ENCODE peak calls at places on chromosomes 7 and 10, in four cellular contexts. P is ovary, I is K562, Z is stomach. F is an unnamed sample.

GRCh38 chr10:113704637-113705343 is 25.1 kb downstream of the CASP7 start:
- DNase-seq in I (peak), Z (no peak), P (no peak), F (no peak)

GRCh38 chr7:139774376-139774775 is 3.4 kb downstream of the HIPK2 start:
- DNase-seq in Z (no peak), P (no peak), I (no peak), F (no peak)

GRCh38 chr7:101519324-101520017 is 109.6 kb downstream of the MYL10 start:
- DNase-seq in I (no peak), P (no peak), Z (no peak), F (no peak)

GRCh38 chr7:101595246-101595645 is 33.9 kb downstream of the MYL10 start:
- DNase-seq in Z (no peak), P (no peak), I (no peak), F (no peak)

GRCh38 chr7:47536705-47537611 is 45.0 kb downstream of the TNS3 start:
- DNase-seq in P (peak), Z (peak), I (no peak), F (peak)

GRCh38 chr7:95897557-95898183 is 125.3 kb downstream of the DYNC1I1 start:
- DNase-seq in P (no peak), I (no peak), Z (no peak), F (no peak)

GRCh38 chr7:33725111-33725510 is 180.2 kb upstream of the BMPER start:
- DNase-seq in I (no peak), P (no peak), Z (no peak), F (no peak)

GRCh38 chr10:132627736-132628512 is 90.3 kb downstream of the INPP5A start:
- DNase-seq in I (peak), P (peak), Z (peak), F (peak)

GRCh38 chr10:99370993-99371392 is 41.8 kb downstream of the CNNM1 start:
- DNase-seq in I (peak), Z (no peak), P (no peak), F (no peak)

GRCh38 chr10:72275351-72276012 is 1.8 kb downstream of the DDIT4 start:
- DNase-seq in P (peak), I (peak), Z (no peak), F (no peak)

GRCh38 chr10:72273410-72274212 is at the start of gene DDIT4:
- DNase-seq in I (peak), Z (peak), P (peak), F (peak)

GRCh38 chr10:72276013-72276387 is 2.3 kb downstream of the DDIT4 start:
- DNase-seq in Z (peak), P (peak), I (peak), F (no peak)

GRCh38 chr10:72274213-72274729 is 547 bp downstream of the DDIT4 start:
- DNase-seq in Z (no peak), P (peak), I (no peak), F (peak)

GRCh38 chr10:72274730-72275350 is 1.1 kb downstream of the DDIT4 start:
- DNase-seq in P (peak), I (peak), Z (peak), F (peak)
- TF ChIP-seq POLR2A in P (peak), I (no peak), Z (no peak), F (no peak)

DNA sequence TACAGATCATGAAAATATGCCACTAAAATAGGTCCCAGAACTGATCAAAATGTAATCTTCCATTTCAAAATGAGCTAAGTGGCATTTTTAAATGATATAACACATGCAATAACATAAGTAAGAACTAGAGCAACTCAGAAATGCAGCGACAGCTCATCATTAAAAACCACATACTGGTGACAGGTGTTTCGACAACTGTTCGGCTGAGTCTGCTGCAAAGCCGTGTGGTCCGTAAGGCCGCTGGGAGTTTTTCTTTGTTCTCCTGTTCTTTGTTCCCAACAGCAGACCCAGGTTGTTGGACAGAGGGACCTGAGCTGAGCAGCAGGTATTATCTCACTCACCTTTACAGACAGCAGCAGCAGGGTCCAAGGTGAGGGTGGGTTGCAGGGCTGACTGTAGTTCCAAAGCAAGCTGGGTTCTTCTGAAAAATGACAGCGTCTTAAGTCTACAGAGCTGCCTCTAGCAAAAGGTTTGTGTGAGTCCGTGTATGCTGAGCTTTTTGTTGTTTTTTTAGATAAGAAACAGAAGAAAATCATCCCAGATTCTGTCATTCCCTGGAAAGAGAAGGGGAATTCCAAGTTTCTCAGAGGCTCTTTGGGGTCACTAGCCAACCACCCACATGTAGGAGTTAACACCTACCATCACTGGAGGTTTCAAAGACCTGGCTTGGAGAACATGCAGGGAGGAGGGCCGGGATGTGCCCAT is 45.4 kb upstream of the MACROH2A2 start:
- DNase-seq in Z (no peak), P (no peak), I (no peak), F (no peak)
- TF ChIP-seq EP300 in Z (no peak), P (no peak), I (no peak), F (no peak)

DNA sequence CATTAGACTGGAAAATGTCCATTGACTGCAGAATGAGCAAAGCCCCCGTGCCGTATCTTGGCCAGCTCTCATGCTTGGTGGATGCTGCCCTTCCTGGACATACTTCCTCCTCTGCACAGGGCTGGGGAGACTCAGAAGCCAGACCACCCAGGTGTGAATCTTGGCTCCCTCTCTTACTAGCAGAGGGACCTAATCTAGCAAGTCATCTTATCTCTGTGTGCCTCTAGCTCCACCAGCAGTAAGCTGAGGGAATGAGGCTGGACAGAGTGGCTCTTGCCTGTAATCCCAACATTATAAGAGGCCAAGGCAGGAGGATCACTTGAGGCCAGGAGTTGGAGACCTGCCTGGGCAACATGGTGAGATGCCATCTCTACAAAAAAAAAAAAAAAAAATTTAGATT is 173.8 kb upstream of the GHITM start:
- DNase-seq in Z (no peak), P (no peak), I (no peak), F (no peak)
- TF ChIP-seq CTCF in Z (no peak), P (no peak), I (no peak), F (no peak)

DNA sequence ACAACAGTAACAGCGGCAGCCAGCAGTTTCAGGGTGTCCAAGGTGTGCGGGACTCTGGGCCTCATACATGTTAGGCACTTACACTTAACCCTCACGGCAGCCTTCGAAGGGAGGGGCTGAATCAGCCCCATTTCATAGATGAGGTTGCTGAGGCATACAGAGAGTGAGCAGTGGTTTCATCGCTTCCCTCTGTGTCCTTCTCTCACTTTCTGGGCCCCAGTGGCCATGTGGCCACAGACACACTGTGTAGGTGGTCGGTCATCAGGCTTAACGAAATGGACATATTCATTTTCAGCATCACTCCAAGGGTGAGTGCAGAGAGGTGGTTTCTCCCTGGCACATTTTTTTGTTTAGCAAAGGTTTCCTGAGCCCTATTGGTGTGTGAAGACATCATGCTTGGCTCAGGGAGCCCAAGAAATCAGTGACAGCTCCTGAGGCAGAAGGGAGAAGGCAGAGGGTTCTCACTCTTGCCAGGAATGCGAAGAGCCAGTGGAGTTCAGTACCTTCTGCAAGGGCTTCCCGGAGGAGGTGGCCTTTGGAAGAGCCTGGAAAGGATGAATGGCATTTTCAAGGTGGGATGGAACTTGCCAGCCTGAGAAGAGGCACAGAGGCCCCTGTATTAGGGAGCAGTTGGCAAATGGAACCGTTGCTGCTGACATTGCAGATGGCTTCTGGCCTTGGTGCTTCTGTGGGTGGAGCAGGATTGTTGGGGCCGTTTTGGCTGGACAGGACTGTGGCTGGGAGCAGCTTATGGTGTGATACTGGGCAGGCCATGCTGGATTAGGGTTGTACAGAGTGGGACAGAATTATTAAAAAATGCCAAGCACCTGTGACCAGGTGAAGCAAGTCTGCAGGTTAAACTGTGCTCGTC is 61.7 kb upstream of the PPIF start:
- DNase-seq in P (no peak), I (no peak), Z (no peak), F (no peak)
- TF ChIP-seq POLR2A in P (no peak), I (no peak), Z (no peak), F (no peak)

GRCh38 chr7:149774237-149775175 is 1.1 kb upstream of the ZNF467 start:
- DNase-seq in P (peak), Z (no peak), I (no peak), F (peak)

GRCh38 chr7:149771696-149772235 is 1.6 kb downstream of the ZNF467 start:
- DNase-seq in Z (peak), P (peak), I (peak), F (peak)

GRCh38 chr7:149773446-149774236 is at the start of gene ZNF467:
- DNase-seq in I (peak), P (peak), Z (peak), F (peak)

GRCh38 chr7:149772236-149772820 is 1.1 kb downstream of the ZNF467 start:
- DNase-seq in Z (no peak), I (peak), P (peak), F (peak)

GRCh38 chr7:149772821-149773425 is 465 bp downstream of the ZNF467 start:
- DNase-seq in P (peak), Z (peak), I (peak), F (peak)
- TF ChIP-seq EP300 in P (no peak), Z (no peak), I (no peak), F (no peak)

GRCh38 chr7:44261239-44261638 is 60.5 kb downstream of the YKT6 start:
- DNase-seq in I (no peak), P (no peak), Z (no peak), F (peak)
- TF ChIP-seq CTCF in I (no peak), P (no peak), Z (no peak), F (no peak)

DNA sequence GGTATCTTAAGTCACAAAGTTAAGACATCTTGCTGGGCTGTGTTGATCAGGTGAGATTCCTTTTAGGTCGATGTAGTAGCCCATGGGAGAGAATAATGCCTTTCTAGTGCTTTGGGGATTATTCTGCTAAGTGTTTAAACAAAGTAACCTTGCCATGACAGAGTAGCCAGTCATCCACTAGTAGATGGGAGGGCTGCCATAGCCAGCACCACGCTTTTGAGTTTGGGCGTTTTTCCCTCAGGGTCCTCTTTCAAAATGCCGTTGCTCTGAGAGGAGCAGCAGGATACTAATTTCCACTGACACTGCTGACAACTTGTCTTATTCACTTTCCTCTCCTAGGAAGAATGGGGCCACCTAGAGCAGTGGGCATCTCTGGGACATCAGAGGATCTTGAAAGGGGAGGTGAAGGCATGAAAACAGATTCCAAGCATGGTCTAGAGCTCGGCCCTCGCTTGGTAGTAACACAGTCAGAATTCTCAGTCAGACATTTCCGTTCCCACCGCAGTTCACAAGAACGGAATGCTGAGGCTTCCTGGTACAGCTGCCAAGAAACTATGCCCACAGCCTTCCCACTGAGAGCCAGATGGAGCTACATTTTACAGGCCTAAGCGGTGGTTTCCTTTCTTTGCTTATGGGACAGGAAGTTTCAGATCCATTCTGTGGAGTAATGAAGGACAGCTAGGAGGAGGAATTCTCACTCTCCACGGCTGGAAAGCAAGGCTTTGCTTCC is 15.3 kb upstream of the RSU1 start:
- DNase-seq in P (no peak), Z (peak), I (no peak), F (peak)
- TF ChIP-seq POLR2A in P (no peak), Z (no peak), I (no peak), F (no peak)

DNA sequence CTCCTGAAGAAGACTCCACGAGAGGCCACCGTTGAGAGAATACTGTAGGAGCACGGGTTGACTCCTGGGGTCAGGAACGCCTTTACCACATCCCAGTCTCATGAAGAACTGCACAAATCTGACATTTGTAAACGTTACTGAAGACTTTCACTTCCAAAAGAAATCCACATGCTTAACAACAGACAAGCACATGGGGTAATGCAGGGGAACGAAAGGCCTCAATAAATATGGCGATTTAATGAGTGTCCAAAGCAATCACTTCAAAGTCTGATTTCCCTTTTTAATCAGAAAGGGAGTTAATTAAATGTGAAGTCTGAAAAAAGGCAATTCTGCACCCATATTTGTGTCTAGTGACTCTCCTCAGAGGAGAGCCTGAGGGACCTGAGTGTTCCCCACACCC is 94.3 kb upstream of the SLC26A5 start:
- DNase-seq in P (no peak), I (no peak), Z (no peak), F (no peak)
- TF ChIP-seq EP300 in P (no peak), I (no peak), Z (no peak), F (no peak)

GRCh38 chr10:30842185-30842584 is 189.5 kb downstream of the ZNF438 start:
- DNase-seq in P (no peak), Z (no peak), I (no peak), F (no peak)
- TF ChIP-seq CTCF in P (no peak), Z (no peak), I (peak), F (no peak)